ENCODE peak calls at places on chromosomes 11 and 22, in four cellular contexts. Q, G, J and Y are unnamed samples.

GRCh38 chr11:116073854-116074837 is 569.9 kb upstream of the CADM1 start:
- DNase-seq in Q (no peak), G (no peak), J (no peak), Y (no peak)

GRCh38 chr22:47443836-47444745 is 681.6 kb downstream of the TBC1D22A start:
- DNase-seq in Q (no peak), G (no peak), J (no peak), Y (no peak)

GRCh38 chr22:17634696-17635095 is 3.9 kb upstream of the BCL2L13 start:
- DNase-seq in Q (no peak), G (no peak), J (no peak), Y (no peak)

GRCh38 chr11:74636633-74637184 is 44.3 kb downstream of the POLD3 start:
- DNase-seq in Q (no peak), G (peak), J (no peak), Y (no peak)

GRCh38 chr11:78645226-78646202 is 70.8 kb upstream of the NARS2 start:
- DNase-seq in Q (peak), G (no peak), J (peak), Y (peak)

GRCh38 chr11:116867619-116868018 is 30.2 kb upstream of the APOA1 start:
- DNase-seq in Q (no peak), G (no peak), J (no peak), Y (no peak)

GRCh38 chr11:114133548-114134329 is 74.2 kb downstream of the ZBTB16 start:
- DNase-seq in Q (no peak), G (no peak), J (no peak), Y (no peak)

GRCh38 chr11:95429376-95429907 is 198.4 kb upstream of the SESN3 start:
- DNase-seq in Q (no peak), G (no peak), J (no peak), Y (no peak)

GRCh38 chr11:35077709-35078695 is 61.0 kb upstream of the CD44 start:
- DNase-seq in Q (peak), G (peak), J (no peak), Y (peak)

GRCh38 chr11:111472228-111472627 is 40.0 kb downstream of the BTG4 start:
- DNase-seq in Q (no peak), G (no peak), J (no peak), Y (no peak)

GRCh38 chr11:95307310-95307709 is 76.3 kb upstream of the SESN3 start:
- DNase-seq in Q (no peak), G (no peak), J (no peak), Y (no peak)

GRCh38 chr11:15714641-15715399 is 600.1 kb downstream of the INSC start:
- DNase-seq in Q (no peak), G (no peak), J (no peak), Y (no peak)

GRCh38 chr11:65779919-65780769 is 632 bp downstream of the AP5B1 start:
- DNase-seq in Q (peak), G (peak), J (peak), Y (peak)

GRCh38 chr11:6390718-6391547 is 659 bp downstream of the SMPD1 start:
- DNase-seq in Q (peak), G (no peak), J (no peak), Y (peak)

GRCh38 chr11:57131080-57131790 is 50.5 kb upstream of the LRRC55 start:
- DNase-seq in Q (no peak), G (no peak), J (peak), Y (no peak)

GRCh38 chr11:65921876-65922275 is 2.6 kb downstream of the DRAP1 start:
- DNase-seq in Q (no peak), G (no peak), J (no peak), Y (no peak)

GRCh38 chr11:2342981-2343380 is 34.1 kb upstream of the CD81 start:
- DNase-seq in Q (no peak), G (no peak), J (no peak), Y (no peak)

GRCh38 chr22:28435960-28436359 is 243.7 kb downstream of the TTC28 start:
- DNase-seq in Q (no peak), G (no peak), J (no peak), Y (no peak)

GRCh38 chr11:13222285-13222684 is 55.3 kb upstream of the BMAL1 start:
- DNase-seq in Q (no peak), G (no peak), J (no peak), Y (no peak)

GRCh38 chr11:94504689-94505293 is 7.5 kb upstream of the C11orf97 start:
- DNase-seq in Q (peak), G (no peak), J (peak), Y (no peak)

GRCh38 chr22:44326549-44326881 is 13.8 kb upstream of the SHISAL1 start:
- DNase-seq in Q (no peak), G (no peak), J (no peak), Y (no peak)

GRCh38 chr11:16925495-16926065 is 88.6 kb downstream of the PLEKHA7 start:
- DNase-seq in Q (no peak), G (no peak), J (peak), Y (peak)

GRCh38 chr11:19907008-19907579 is 194.5 kb downstream of the NAV2 start:
- DNase-seq in Q (no peak), G (no peak), J (no peak), Y (no peak)

GRCh38 chr11:128302425-128303186 is 284.8 kb downstream of the ETS1 start:
- DNase-seq in Q (peak), G (no peak), J (no peak), Y (peak)

GRCh38 chr22:30325724-30326703 is 727 bp downstream of the TBC1D10A start:
- DNase-seq in Q (no peak), G (no peak), J (peak), Y (no peak)

GRCh38 chr11:68932358-68932757 is 28.7 kb downstream of the IGHMBP2 start:
- DNase-seq in Q (no peak), G (no peak), J (no peak), Y (no peak)